ENCODE peak calls at places on chromosomes 3 and 15, in four cellular contexts. L is H1, B is K562, Y is HepG2. S is an unnamed sample.

GRCh38 chr3:42663581-42664442 is 10.3 kb downstream of the ZBTB47 start:
- DNase-seq in L (no peak), B (no peak), Y (no peak), S (no peak)

GRCh38 chr15:82907350-82907749 is 45.2 kb downstream of the HOMER2 start:
- DNase-seq in L (no peak), B (no peak), Y (no peak), S (no peak)

GRCh38 chr15:26087395-26087794 is 224.3 kb upstream of the ATP10A start:
- DNase-seq in L (no peak), B (no peak), Y (no peak), S (no peak)

GRCh38 chr3:16836505-16837237 is 48.1 kb upstream of the PLCL2 start:
- DNase-seq in L (no peak), B (no peak), Y (no peak), S (no peak)

GRCh38 chr3:187833799-187834578 is 88.7 kb upstream of the BCL6 start:
- DNase-seq in L (no peak), B (no peak), Y (no peak), S (no peak)

GRCh38 chr15:56760186-56760585 is 26.9 kb upstream of the ZNF280D start:
- DNase-seq in L (no peak), B (no peak), Y (no peak), S (no peak)

GRCh38 chr3:141083226-141083625 is 32.1 kb downstream of the SPSB4 start:
- DNase-seq in L (no peak), B (no peak), Y (no peak), S (no peak)

GRCh38 chr3:184299488-184300376 is 691 bp downstream of the PSMD2 start:
- DNase-seq in L (no peak), B (no peak), Y (no peak), S (no peak)

GRCh38 chr3:63862804-63863149 is 828 bp downstream of the THOC7 start:
- DNase-seq in L (no peak), B (peak), Y (peak), S (no peak)

GRCh38 chr3:165082632-165083031 is 4.3 kb upstream of the SI start:
- DNase-seq in L (no peak), B (no peak), Y (no peak), S (no peak)

GRCh38 chr3:150407818-150408231 is 273 bp upstream of the TSC22D2 start:
- DNase-seq in L (no peak), B (no peak), Y (no peak), S (no peak)

GRCh38 chr3:71186816-71187215 is 396.7 kb downstream of the FOXP1 start:
- DNase-seq in L (no peak), B (no peak), Y (no peak), S (no peak)

GRCh38 chr3:34882764-34883163 is 756.6 kb upstream of the ARPP21 start:
- DNase-seq in L (no peak), B (no peak), Y (no peak), S (no peak)

GRCh38 chr15:51846463-51847230 is 17.2 kb downstream of the TMOD3 start:
- DNase-seq in L (no peak), B (peak), Y (no peak), S (no peak)

GRCh38 chr3:11910971-11911531 is 64.4 kb upstream of the TAMM41 start:
- DNase-seq in L (no peak), B (no peak), Y (no peak), S (peak)

GRCh38 chr3:9398715-9399708 is 1.6 kb downstream of the SETD5 start:
- DNase-seq in L (no peak), B (peak), Y (peak), S (no peak)

GRCh38 chr3:195697582-195698324 is 23.0 kb upstream of the MUC20 start:
- DNase-seq in L (no peak), B (peak), Y (no peak), S (no peak)

GRCh38 chr15:57213783-57214366 is 162.4 kb upstream of the CGNL1 start:
- DNase-seq in L (no peak), B (peak), Y (peak), S (no peak)

GRCh38 chr15:49037546-49037940 is 8.7 kb downstream of the SECISBP2L start:
- DNase-seq in L (no peak), B (no peak), Y (no peak), S (no peak)

GRCh38 chr15:41286665-41287333 is 45.6 kb downstream of the OIP5 start:
- DNase-seq in L (no peak), B (no peak), Y (no peak), S (no peak)

DNA sequence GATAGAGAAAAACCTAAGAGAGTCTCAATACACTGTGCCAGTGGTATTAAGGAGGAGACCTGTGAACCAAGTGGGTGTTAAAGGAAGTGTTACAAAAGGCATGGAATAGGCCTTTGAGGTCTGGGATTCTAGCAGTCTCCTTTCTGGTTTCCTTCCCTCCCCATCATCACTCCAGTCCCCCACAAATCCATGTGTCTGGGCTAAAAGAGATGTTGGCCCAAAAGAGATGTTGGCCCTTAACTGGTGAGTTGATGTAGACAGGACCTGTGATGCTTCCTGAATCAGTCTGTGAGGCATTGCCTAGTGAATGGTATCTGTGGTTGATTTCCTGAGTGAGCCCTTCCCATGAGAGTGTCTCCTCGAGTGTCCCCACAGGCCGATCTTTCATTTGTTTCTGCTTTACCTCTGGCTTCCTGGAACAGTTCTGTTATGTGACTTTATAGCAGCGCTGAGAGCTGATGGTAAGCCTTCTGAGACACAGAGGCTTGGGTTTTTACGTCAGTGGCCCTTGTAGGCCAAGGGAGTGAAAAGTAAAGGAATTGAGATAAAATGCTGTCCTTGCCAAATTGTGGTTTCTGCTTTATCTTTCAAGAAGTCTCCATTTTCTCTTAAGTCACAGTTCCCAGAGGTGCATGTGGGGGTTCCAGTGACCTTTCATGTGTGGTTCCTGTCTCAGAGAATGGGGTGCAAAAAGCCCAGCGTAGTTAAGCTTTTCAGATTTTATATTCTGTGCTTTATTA is 87.8 kb downstream of the KLHL25 start:
- DNase-seq in L (no peak), B (no peak), Y (no peak), S (no peak)
- TF ChIP-seq MAX in L (no peak), B (no peak), Y (no peak), S (no peak)

GRCh38 chr15:40093224-40093842 is 15.3 kb downstream of the BMF start:
- DNase-seq in L (no peak), B (no peak), Y (no peak), S (no peak)
- TF ChIP-seq CREB1 in L (no peak), B (no peak), Y (no peak), S (no peak)

GRCh38 chr3:22170370-22170769 is 419.4 kb upstream of the ZNF385D start:
- DNase-seq in L (no peak), B (no peak), Y (no peak), S (no peak)

GRCh38 chr3:22176911-22177310 is 425.9 kb upstream of the ZNF385D start:
- DNase-seq in L (no peak), B (no peak), Y (no peak), S (no peak)

GRCh38 chr3:22172964-22173363 is 422.0 kb upstream of the ZNF385D start:
- DNase-seq in L (no peak), B (no peak), Y (no peak), S (no peak)

DNA sequence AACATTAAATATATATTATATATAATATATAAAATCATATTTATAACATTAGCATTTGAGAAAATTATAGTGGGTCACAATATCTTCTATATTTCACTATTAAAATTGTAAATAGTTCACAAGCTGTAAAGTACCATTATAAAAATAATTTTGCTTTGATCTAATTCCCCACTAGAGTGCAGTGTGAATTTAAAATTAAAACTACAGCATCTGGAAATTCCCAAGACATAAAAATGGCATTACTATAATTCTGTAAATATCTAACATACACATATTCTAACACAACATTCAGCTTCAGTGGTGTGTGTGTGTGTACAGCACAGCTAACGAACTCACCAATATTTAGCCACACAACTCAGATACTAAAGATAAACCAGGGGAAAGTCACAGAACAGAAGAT is 424.9 kb upstream of the ZNF385D start:
- DNase-seq in L (no peak), B (no peak), Y (no peak), S (no peak)
- TF ChIP-seq JUN in L (no peak), B (no peak), Y (no peak), S (no peak)

DNA sequence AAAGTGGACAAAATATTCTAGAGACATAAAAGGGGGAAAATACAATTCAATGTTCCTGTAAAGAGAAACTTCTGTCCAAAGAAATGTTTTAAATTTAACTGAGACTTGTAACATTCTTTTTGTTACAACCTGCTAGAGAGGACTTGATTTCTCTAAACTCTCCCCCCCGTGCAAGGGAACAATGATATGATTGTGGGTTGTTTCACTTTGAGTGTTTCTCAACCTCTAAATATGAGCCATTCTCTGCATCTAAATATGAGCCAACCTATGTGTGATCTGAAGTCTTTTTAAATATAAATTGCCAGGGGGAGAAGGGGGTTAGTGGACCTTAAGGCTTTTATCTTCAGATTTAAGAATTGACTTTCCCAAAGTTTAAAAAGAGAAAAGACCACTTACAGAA is 14.6 kb downstream of the ZNF860 start:
- DNase-seq in L (no peak), B (no peak), Y (no peak), S (no peak)
- TF ChIP-seq MAX in L (no peak), B (no peak), Y (no peak), S (no peak)

S was measured in WTC11.